ENCODE peak calls at places on chromosomes 11 and 22, in eight cellular contexts. L is T-helper 17 cell, N is AG10803, H is iris pigment epithelial cell, J is cardiac muscle cell, D is ACHN, E is cardiac fibroblast, T is suprapubic skin. V is an unnamed sample.

GRCh38 chr11:121446752-121447156 is 5.4 kb upstream of the SORL1 start:
- DNase-seq in H (peak; percentile 36), D (no peak), J (peak; percentile 33), N (peak; percentile 6), T (no peak), L (no peak), E (peak; percentile 7), V (peak; percentile 75)

GRCh38 chr11:64007160-64007628 is 21.0 kb downstream of the OTUB1 start:
- DNase-seq in N (peak; percentile 21), T (no peak), E (peak; percentile 25), D (peak; percentile 58), J (peak; percentile 49), H (no peak), L (no peak), V (no peak)

GRCh38 chr22:33819743-33820142 is 100.5 kb downstream of the LARGE1 start:
- DNase-seq in J (no peak), E (no peak), T (no peak), D (no peak), L (no peak), H (no peak), N (no peak), V (no peak)

GRCh38 chr11:65298655-65299179 is 15.9 kb upstream of the CDC42EP2 start:
- DNase-seq in T (no peak), N (peak; percentile 92), H (no peak), D (no peak), J (peak; percentile 22), L (no peak), E (peak; percentile 70), V (no peak)

GRCh38 chr11:69316941-69317340 is 23.0 kb downstream of the MYEOV start:
- DNase-seq in D (no peak), N (no peak), H (no peak), L (no peak), T (no peak), J (no peak), E (no peak), V (no peak)

GRCh38 chr11:129950319-129951034 is 52.2 kb downstream of the PRDM10 start:
- DNase-seq in J (no peak), D (no peak), L (no peak), T (no peak), H (peak; percentile 79), N (peak; percentile 54), E (peak; percentile 71), V (no peak)

GRCh38 chr11:6200975-6201374 is 2.0 kb downstream of the OR52W1 start:
- DNase-seq in N (peak; percentile 30), E (no peak), D (no peak), J (no peak), H (peak; percentile 26), T (no peak), L (no peak), V (no peak)

GRCh38 chr11:74932797-74933196 is 16.1 kb downstream of the XRRA1 start:
- DNase-seq in N (peak; percentile 22), E (peak; percentile 83), D (no peak), L (no peak), J (no peak), H (peak; percentile 87), T (no peak), V (no peak)

GRCh38 chr11:108565653-108566052 is 27.9 kb downstream of the EXPH5 start:
- DNase-seq in D (no peak), E (no peak), N (no peak), L (no peak), H (no peak), J (no peak), T (no peak), V (no peak)

GRCh38 chr22:35921777-35922176 is 106.8 kb downstream of the RBFOX2 start:
- DNase-seq in H (peak; percentile 90), E (peak; percentile 95), N (peak; percentile 90), T (no peak), J (peak; percentile 81), L (no peak), D (peak; percentile 86), V (peak; percentile 61)

GRCh38 chr11:12189543-12190235 is 79.3 kb downstream of the MICAL2 start:
- DNase-seq in H (no peak), D (no peak), T (no peak), N (no peak), E (no peak), J (no peak), L (peak; percentile 62), V (no peak)